ENCODE peak calls at places on chromosomes 11 and 22, in six cellular contexts. I is GM10248, S is GM13977, D is astrocyte of the spinal cord, W is suprapubic skin, E is mammary epithelial cell. C is an unnamed sample.

GRCh38 chr22:39623603-39624500 is 53.3 kb downstream of the CACNA1I start:
- DNase-seq in D (no peak), I (no peak), W (no peak), S (no peak), E (no peak), C (no peak)

GRCh38 chr11:796565-797299 is 1.3 kb downstream of the SLC25A22 start:
- DNase-seq in D (no peak), W (no peak), S (no peak), E (no peak), I (no peak), C (no peak)

GRCh38 chr11:3109921-3110706 is 52.9 kb upstream of the CARS1 start:
- DNase-seq in I (peak), D (no peak), E (peak), W (peak), S (peak), C (peak)

GRCh38 chr22:47125603-47126002 is 363.2 kb downstream of the TBC1D22A start:
- DNase-seq in D (no peak), W (no peak), E (no peak), I (no peak), S (no peak), C (no peak)

GRCh38 chr22:38844661-38845367 is 986 bp upstream of the NPTXR start:
- DNase-seq in I (no peak), W (no peak), S (no peak), D (peak), E (no peak), C (no peak)

GRCh38 chr11:73249304-73249703 is 22.8 kb upstream of the P2RY6 start:
- DNase-seq in I (no peak), W (no peak), S (no peak), E (peak), D (peak), C (no peak)

GRCh38 chr22:40400173-40400572 is 29.8 kb downstream of the SGSM3 start:
- DNase-seq in S (peak), W (no peak), D (no peak), E (no peak), I (peak), C (peak)

GRCh38 chr11:74278721-74279148 is 32.7 kb downstream of the P4HA3 start:
- DNase-seq in D (peak), E (peak), W (no peak), S (no peak), I (no peak), C (no peak)

GRCh38 chr11:112260490-112260889 is at the start of gene PLET1:
- DNase-seq in D (no peak), I (no peak), S (no peak), W (no peak), E (no peak), C (no peak)

GRCh38 chr22:44648821-44649566 is 53.0 kb upstream of the PRR5 start:
- DNase-seq in I (no peak), E (peak), W (peak), S (no peak), D (no peak), C (no peak)

GRCh38 chr22:22702159-22702873 is 57.9 kb downstream of the GGTLC2 start:
- DNase-seq in S (no peak), W (peak), I (no peak), D (no peak), E (no peak), C (no peak)

GRCh38 chr11:45554230-45554967 is 111.0 kb downstream of the CHST1 start:
- DNase-seq in W (no peak), E (no peak), D (no peak), I (no peak), S (no peak), C (no peak)

GRCh38 chr22:20972014-20972797 is 5.2 kb downstream of the AIFM3 start:
- DNase-seq in W (no peak), E (no peak), D (no peak), S (no peak), I (no peak), C (no peak)

GRCh38 chr11:12285811-12286222 is 91.6 kb upstream of the PARVA start:
- DNase-seq in D (peak), I (no peak), E (no peak), S (no peak), W (peak), C (peak)

GRCh38 chr22:31144223-31144622 is 3.9 kb upstream of the PLA2G3 start:
- DNase-seq in W (no peak), D (no peak), I (no peak), E (peak), S (no peak), C (peak)

GRCh38 chr11:87030458-87031054 is 7.2 kb upstream of the TMEM135 start:
- DNase-seq in I (no peak), E (no peak), W (no peak), D (no peak), S (no peak), C (no peak)

GRCh38 chr11:72038491-72038890 is 39.8 kb downstream of the IL18BP start:
- DNase-seq in S (no peak), E (peak), D (peak), I (no peak), W (peak), C (no peak)

GRCh38 chr22:47445716-47446290 is 683.4 kb downstream of the TBC1D22A start:
- DNase-seq in I (no peak), D (no peak), W (peak), S (no peak), E (no peak), C (no peak)

GRCh38 chr22:29080061-29080975 is 7.5 kb downstream of the KREMEN1 start:
- DNase-seq in D (no peak), I (no peak), E (peak), W (no peak), S (no peak), C (no peak)

GRCh38 chr22:40782521-40782920 is 36.6 kb downstream of the SLC25A17 start:
- DNase-seq in W (no peak), I (no peak), D (no peak), E (peak), S (no peak), C (no peak)

GRCh38 chr11:46003647-46004046 is 81.2 kb downstream of the LARGE2 start:
- DNase-seq in S (no peak), D (peak), E (peak), W (no peak), I (no peak), C (no peak)

GRCh38 chr22:17552737-17553136 is 10.6 kb upstream of the SLC25A18 start:
- DNase-seq in D (no peak), W (no peak), E (no peak), I (no peak), S (no peak), C (no peak)

GRCh38 chr11:102239906-102240305 is 77.4 kb upstream of the BIRC3 start:
- DNase-seq in S (no peak), W (no peak), E (no peak), D (no peak), I (no peak), C (no peak)

GRCh38 chr11:85806016-85806415 is 4.9 kb downstream of the SYTL2 start:
- DNase-seq in E (no peak), W (no peak), D (no peak), I (no peak), S (no peak), C (no peak)

GRCh38 chr11:1304376-1304775 is 5.1 kb downstream of the TOLLIP start:
- DNase-seq in W (peak), S (no peak), I (no peak), E (no peak), D (no peak), C (no peak)

GRCh38 chr11:2212411-2213251 is 41.0 kb upstream of the TH start:
- DNase-seq in D (no peak), S (no peak), I (no peak), W (no peak), E (no peak), C (peak)

GRCh38 chr11:28777126-28777525 is 668.9 kb downstream of the METTL15 start:
- DNase-seq in S (no peak), I (no peak), E (no peak), W (no peak), D (no peak), C (no peak)

GRCh38 chr11:104830508-104830907 is 67.8 kb downstream of the CASP12 start:
- DNase-seq in E (no peak), D (no peak), I (no peak), S (no peak), W (no peak), C (no peak)

GRCh38 chr11:104876838-104877500 is 21.3 kb downstream of the CASP12 start:
- DNase-seq in W (no peak), E (no peak), S (no peak), D (no peak), I (no peak), C (no peak)

GRCh38 chr11:13883042-13883441 is 79.5 kb upstream of the SPON1 start:
- DNase-seq in I (no peak), S (no peak), D (no peak), E (no peak), W (no peak), C (no peak)

GRCh38 chr11:13249992-13250391 is 27.6 kb upstream of the BMAL1 start:
- DNase-seq in E (peak), I (no peak), D (no peak), W (no peak), S (no peak), C (no peak)

GRCh38 chr11:123069878-123070821 is 8.2 kb upstream of the HSPA8 start:
- DNase-seq in D (no peak), S (peak), I (peak), W (no peak), E (no peak), C (peak)

GRCh38 chr11:121543981-121544380 is 91.2 kb upstream of the SORL1-AS1 start:
- DNase-seq in S (no peak), E (no peak), D (no peak), W (no peak), I (no peak), C (no peak)

GRCh38 chr11:82732348-82732733 is 1.3 kb downstream of the FAM181B start:
- DNase-seq in I (no peak), S (no peak), D (no peak), W (no peak), E (no peak), C (no peak)

GRCh38 chr22:26139320-26139719 is 29.9 kb upstream of the SEZ6L start:
- DNase-seq in W (no peak), D (no peak), S (no peak), E (peak), I (no peak), C (no peak)

GRCh38 chr11:93737904-93738612 is 3.2 kb downstream of the TAF1D start:
- DNase-seq in D (peak), I (no peak), E (peak), S (no peak), W (no peak), C (no peak)

GRCh38 chr11:19283998-19284397 is 43.3 kb upstream of the E2F8 start:
- DNase-seq in S (no peak), W (no peak), D (no peak), I (no peak), E (no peak), C (no peak)

GRCh38 chr11:30733748-30734147 is 147.6 kb upstream of the MPPED2 start:
- DNase-seq in S (no peak), D (no peak), E (no peak), W (no peak), I (no peak), C (no peak)

GRCh38 chr11:16178273-16178672 is 178.1 kb downstream of the SOX6 start:
- DNase-seq in W (no peak), S (no peak), I (no peak), E (no peak), D (no peak), C (no peak)

GRCh38 chr11:58576792-58577440 is 1.3 kb upstream of the LPXN start:
- DNase-seq in D (peak), W (no peak), I (no peak), S (no peak), E (peak), C (no peak)
- TF ChIP-seq CTCF in D (peak), W (peak), I (peak), S (peak), E (peak), C (peak)

GRCh38 chr11:9130297-9130696 is 38.9 kb upstream of the SCUBE2 start:
- DNase-seq in E (no peak), D (no peak), W (no peak), I (no peak), S (no peak), C (no peak)
- TF ChIP-seq CTCF in E (no peak), D (no peak), W (no peak), I (no peak), S (no peak), C (no peak)

GRCh38 chr22:37759281-37759680 is 48.5 kb upstream of the GCAT start:
- DNase-seq in D (no peak), S (no peak), W (no peak), I (no peak), E (no peak), C (no peak)

GRCh38 chr22:37757663-37758062 is 50.1 kb upstream of the GCAT start:
- DNase-seq in I (no peak), E (no peak), S (no peak), D (no peak), W (no peak), C (no peak)

GRCh38 chr22:37760152-37760551 is 47.6 kb upstream of the GCAT start:
- DNase-seq in I (no peak), D (no peak), S (no peak), W (no peak), E (no peak), C (no peak)

GRCh38 chr22:37762389-37762836 is 45.3 kb upstream of the GCAT start:
- DNase-seq in E (peak), D (no peak), S (no peak), I (no peak), W (no peak), C (no peak)

DNA sequence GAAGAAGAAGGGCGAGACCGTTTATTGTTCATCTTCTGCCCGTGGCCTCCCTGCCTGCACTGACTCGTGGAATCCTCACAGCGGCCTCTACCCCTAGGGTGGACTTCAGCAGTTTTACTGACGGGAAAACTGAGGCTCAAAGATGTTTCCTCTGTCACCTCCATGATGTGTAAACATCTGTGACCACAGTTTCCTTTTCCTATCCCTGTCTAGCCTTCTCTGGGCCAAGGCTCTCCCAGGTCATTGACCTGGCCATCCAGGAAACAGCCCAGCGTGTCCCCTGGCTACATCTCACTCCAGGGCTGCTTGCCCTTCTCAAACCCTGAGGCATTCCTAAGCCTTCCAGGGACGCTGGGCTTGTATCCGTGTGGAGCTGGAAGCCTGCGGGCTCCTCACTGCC is 49.0 kb upstream of the GCAT start:
- DNase-seq in D (no peak), S (no peak), W (no peak), E (no peak), I (no peak), C (no peak)
- TF ChIP-seq CTCF in D (no peak), S (no peak), W (no peak), E (no peak), I (no peak), C (no peak)

DNA sequence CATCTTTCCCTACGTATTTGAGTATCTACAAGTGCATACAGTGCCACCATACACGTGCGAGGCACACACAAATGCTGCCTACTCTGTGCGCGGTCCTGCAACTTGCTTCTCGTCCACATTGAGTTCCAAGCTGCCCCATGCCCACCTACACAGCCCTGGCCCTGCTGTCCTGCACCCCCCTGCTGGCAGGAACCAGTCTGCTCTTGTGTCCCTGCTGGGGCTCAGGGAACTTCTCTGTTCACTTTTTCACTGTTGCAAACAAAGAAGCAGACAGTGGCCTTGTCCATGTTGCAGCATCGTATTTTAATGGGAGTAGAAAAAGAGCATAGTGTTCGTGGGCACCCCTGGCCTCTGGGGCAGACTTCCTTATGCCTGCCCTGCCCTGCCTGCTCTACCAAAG is 14.0 kb downstream of the CPT1A start:
- DNase-seq in E (no peak), W (no peak), D (no peak), S (no peak), I (no peak), C (no peak)
- TF ChIP-seq CTCF in E (no peak), W (no peak), D (no peak), S (no peak), I (no peak), C (no peak)

GRCh38 chr11:115716080-115716479 is 211.9 kb upstream of the CADM1 start:
- DNase-seq in S (no peak), W (no peak), E (no peak), I (no peak), D (no peak), C (no peak)
- TF ChIP-seq CTCF in S (no peak), W (no peak), E (no peak), I (no peak), D (no peak), C (no peak)

DNA sequence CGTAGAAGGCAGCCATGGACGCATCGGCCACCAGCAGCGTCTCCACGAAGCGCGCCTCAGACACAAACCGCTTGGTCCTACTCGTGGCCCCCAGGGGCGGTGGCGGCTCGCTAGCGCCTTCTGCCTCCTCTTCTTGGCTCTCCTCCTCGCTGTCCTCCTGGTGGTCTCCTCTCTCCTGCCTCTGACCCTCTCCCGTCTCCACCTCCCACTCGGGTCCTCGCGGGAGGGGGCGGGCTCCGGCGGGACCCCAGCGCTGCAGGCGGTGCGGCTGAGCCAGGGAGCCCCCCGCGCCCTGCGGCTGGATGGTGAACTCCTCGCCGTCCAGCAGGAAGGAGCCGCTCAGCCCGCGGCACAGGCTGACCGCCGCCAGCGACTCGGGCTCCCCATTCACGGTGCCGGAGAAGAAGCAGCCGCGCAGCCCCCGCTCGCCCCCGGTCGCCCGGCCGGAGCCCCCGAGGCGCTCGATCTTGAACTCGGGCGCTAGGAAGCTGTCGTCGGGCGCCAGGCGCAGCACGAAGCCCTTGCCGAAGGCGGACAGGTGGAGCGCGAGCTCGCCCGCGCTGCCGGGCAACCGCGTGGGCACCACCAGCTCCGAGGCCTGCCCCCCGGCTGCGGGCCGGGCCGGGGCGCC is 713 bp downstream of the ADAMTS8 start:
- DNase-seq in S (no peak), D (no peak), I (no peak), E (no peak), W (no peak), C (no peak)
- TF ChIP-seq CTCF in S (peak), D (peak), I (no peak), E (no peak), W (no peak), C (no peak)

GRCh38 chr11:22878039-22878438 is 17.8 kb upstream of the CCDC179 start:
- DNase-seq in D (no peak), W (no peak), S (no peak), E (no peak), I (no peak), C (no peak)

GRCh38 chr11:22875869-22876473 is 15.7 kb upstream of the CCDC179 start:
- DNase-seq in W (no peak), D (peak), E (peak), I (peak), S (peak), C (peak)

GRCh38 chr11:22884268-22884667 is 24.0 kb upstream of the CCDC179 start:
- DNase-seq in S (no peak), D (peak), I (no peak), E (no peak), W (no peak), C (no peak)

GRCh38 chr11:22879615-22880014 is 19.3 kb upstream of the CCDC179 start:
- DNase-seq in I (no peak), E (no peak), D (peak), S (no peak), W (no peak), C (no peak)

DNA sequence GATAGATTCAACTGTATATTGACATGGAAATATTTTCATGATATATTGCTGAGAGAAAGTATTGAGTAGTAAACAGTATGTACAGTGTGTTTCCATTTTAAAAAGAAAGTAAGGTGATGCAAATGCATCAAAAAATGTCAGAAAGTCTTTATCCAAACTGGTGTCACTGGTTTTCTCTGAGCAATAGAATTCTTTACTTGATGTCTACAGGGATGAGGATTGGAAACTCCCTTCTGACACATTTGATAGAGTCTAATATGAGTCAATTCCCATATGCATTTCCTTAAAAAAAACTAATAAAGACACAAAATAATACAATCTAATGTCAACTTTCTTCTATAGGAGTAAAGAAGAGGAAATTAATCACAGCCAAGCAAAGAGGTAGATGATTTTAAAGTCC is 18.3 kb upstream of the CCDC179 start:
- DNase-seq in D (no peak), S (no peak), E (no peak), I (no peak), W (no peak), C (no peak)
- TF ChIP-seq CTCF in D (no peak), S (no peak), E (no peak), I (no peak), W (no peak), C (no peak)

DNA sequence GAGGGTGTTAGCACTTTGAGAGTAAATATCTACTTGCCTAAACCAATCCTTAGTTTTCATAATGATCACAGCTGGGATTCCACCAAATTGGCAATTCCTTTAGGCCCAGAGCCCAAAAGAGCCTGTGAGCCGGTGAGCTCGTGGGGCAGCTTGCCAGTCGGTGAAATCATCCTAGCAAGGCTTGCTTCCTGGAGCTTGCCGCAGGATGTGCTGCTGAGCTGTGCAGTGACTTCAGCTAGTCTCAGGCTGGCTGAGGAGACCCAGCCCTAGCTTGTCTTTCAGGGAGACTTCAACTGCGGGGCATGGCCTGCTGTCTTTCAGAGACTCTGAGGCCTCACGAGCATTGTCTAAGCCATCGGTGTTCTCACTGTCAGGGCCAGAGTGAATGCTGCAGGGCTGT is 73.6 kb upstream of the SUSD2 start:
- DNase-seq in D (peak), S (no peak), E (peak), W (peak), I (no peak), C (no peak)
- TF ChIP-seq CTCF in D (peak), S (no peak), E (peak), W (peak), I (no peak), C (no peak)